ENCODE peak calls at places on chromosomes 11 and 22, in six cellular contexts. C is B cell, O is RWPE1, N is PC-3, X is brain microvascular endothelial cell, K is neural progenitor cell. J is an unnamed sample.

GRCh38 chr11:76788661-76789442 is 5.7 kb downstream of the TSKU start:
- DNase-seq in O (peak), X (no peak), K (no peak), N (peak), C (peak), J (no peak)

GRCh38 chr22:18057568-18058209 is 20.1 kb upstream of the PEX26 start:
- DNase-seq in K (no peak), X (peak), N (peak), O (peak), C (peak), J (no peak)

GRCh38 chr22:35124674-35125219 is 58.8 kb downstream of the ISX start:
- DNase-seq in O (no peak), X (no peak), N (no peak), C (no peak), K (no peak), J (no peak)

GRCh38 chr11:120785576-120785975 is 238.3 kb upstream of the TBCEL start:
- DNase-seq in N (no peak), O (no peak), K (no peak), C (no peak), X (no peak), J (no peak)

GRCh38 chr11:118003021-118003423 is 16.8 kb downstream of the IL10RA start:
- DNase-seq in K (no peak), N (no peak), C (no peak), O (no peak), X (no peak), J (peak)

GRCh38 chr11:61908730-61909622 is 8.4 kb downstream of the RAB3IL1 start:
- DNase-seq in X (no peak), K (peak), N (no peak), O (no peak), C (no peak), J (no peak)

GRCh38 chr11:6637871-6638270 is 17.7 kb downstream of the DCHS1 start:
- DNase-seq in C (no peak), O (no peak), X (no peak), K (no peak), N (no peak), J (no peak)

GRCh38 chr11:45212566-45213315 is 66.3 kb downstream of the PRDM11 start:
- DNase-seq in K (peak), O (no peak), C (no peak), X (no peak), N (no peak), J (no peak)

DNA sequence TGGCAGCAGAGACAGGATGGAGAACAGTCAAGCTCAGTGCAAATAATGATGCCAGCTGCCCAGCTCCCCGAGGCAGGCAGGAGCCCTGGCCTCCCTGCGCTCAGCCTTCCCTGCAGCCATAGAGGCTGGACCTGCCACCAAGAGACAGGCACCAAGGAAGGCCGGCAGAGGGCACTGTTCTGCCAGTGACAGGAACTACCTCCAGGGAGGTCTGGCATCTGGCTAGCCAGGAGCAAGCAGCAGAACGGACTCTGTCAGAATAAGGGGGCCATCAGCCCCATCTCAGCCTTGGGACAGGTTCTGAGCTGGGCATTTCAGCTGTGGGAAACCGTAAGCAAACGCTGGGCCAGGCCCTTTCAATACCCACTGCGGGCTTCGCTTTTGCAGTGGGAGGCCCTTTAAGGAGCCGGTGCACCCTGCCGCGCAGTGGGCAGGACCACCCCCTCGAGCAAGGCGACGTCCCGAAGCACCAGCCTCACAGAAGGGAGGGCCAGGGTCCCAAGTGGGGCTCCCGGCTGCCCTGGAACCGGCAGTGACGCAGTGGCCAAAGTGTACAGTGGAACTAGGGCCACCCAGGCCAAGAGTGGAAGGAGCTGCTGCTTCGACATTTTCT is 18.2 kb downstream of the IFT27 start:
- DNase-seq in C (peak), O (no peak), K (peak), X (peak), N (peak), J (peak)
- TF ChIP-seq CTCF in C (peak), O (peak), K (peak), X (peak), N (peak), J (peak)

DNA sequence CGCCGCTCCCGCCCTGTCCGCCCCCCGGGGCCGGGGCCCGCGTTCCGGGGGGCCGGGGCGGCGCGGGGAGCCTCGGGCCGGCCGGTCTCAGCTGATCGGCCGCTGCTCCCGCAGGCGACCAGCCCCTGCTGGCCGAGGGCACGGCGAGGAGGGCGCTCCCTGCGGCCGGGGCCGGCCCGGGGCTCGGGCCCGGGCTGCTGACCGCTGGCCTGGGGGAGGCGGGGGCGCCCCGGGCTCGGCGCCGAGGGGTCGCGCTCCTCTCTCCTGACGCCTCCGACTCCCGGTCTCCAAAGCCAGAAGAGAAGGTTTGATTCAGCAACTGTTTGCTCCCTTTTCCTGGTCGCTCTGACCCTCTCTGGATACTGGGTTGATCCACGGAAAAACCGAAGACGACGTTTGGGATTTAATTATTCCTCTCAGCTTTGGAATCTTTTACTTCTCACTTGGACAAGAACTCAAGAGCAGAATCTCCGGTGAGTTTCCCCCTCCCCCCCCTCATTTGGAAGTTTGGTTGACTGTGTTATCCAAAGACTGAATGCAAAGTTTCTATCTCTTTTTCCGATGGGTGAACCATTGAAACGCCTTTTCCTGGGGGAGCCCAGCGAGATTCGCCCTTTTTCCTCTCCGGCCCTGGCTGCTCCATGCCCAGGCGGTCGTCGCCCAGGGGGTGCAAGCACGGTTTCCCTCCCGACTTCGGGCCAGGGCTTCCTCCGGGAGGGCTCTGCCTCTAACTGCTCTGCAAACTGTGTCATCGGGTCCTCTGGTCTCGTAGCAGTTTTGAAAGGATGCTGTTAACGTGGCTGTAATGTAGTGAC is 721 bp downstream of the KDM2A start:
- DNase-seq in X (no peak), N (peak), O (peak), K (peak), C (no peak), J (peak)
- TF ChIP-seq CTCF in X (peak), N (no peak), O (no peak), K (peak), C (no peak), J (no peak)

GRCh38 chr11:65551572-65552398 is 6.4 kb downstream of the LTBP3 start:
- DNase-seq in X (no peak), K (peak), C (peak), O (no peak), N (peak), J (peak)
- TF ChIP-seq CTCF in X (peak), K (peak), C (peak), O (peak), N (peak), J (peak)

DNA sequence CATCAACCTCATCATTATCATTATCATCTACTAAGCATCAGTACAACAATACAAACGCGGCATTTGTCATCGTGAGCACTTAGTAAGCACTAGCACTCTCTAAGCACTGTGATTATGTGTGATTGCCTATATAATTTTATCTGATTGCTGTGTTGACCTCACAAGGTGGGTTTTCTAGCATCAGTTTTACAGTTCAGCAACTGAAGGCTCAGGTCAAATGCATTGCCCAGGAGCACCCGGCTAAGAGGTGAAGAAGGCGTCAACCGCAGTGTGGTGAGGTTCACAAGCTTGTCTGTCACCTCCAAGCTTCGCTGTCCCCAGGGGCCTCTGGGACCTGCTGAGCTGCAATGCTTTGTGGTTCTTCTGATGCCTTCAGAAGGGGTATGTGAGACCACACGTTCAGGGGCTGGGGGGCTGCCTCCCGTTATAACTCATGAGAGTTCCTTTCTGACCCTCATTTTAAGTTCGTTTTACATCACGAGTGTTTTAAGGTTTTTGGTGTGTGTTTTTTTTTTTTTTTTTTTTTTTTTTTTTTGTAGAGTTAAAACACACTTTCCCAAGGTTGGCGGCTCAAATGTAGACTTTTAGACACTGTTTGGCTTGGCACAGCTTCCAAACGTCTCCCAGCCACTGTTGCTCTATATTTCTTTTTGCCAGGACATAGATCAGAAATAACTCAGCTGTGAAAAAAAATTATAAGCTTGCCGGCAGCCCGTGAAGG is 33.8 kb upstream of the SCUBE1 start:
- DNase-seq in N (no peak), C (no peak), X (peak), K (no peak), O (no peak), J (peak)
- TF ChIP-seq CTCF in N (no peak), C (no peak), X (no peak), K (no peak), O (no peak), J (no peak)

GRCh38 chr11:102452461-102453285 is at the start of gene TMEM123:
- DNase-seq in O (peak), K (peak), N (peak), X (peak), C (peak), J (peak)
- TF ChIP-seq CTCF in O (no peak), K (peak), N (no peak), X (no peak), C (no peak), J (peak)

GRCh38 chr11:108586600-108586999 is 7.0 kb downstream of the EXPH5 start:
- DNase-seq in C (no peak), O (no peak), N (peak), K (no peak), X (no peak), J (no peak)

GRCh38 chr11:108589136-108589535 is 4.4 kb downstream of the EXPH5 start:
- DNase-seq in N (no peak), K (no peak), X (no peak), O (no peak), C (no peak), J (no peak)

GRCh38 chr11:108587109-108587508 is 6.5 kb downstream of the EXPH5 start:
- DNase-seq in K (no peak), N (no peak), C (no peak), O (no peak), X (no peak), J (no peak)

GRCh38 chr11:108584973-108585372 is 8.6 kb downstream of the EXPH5 start:
- DNase-seq in K (no peak), C (no peak), O (no peak), N (peak), X (no peak), J (no peak)

GRCh38 chr11:108588287-108588686 is 5.3 kb downstream of the EXPH5 start:
- DNase-seq in N (peak), O (no peak), C (no peak), K (no peak), X (no peak), J (no peak)
- TF ChIP-seq CTCF in N (peak), O (no peak), C (no peak), K (no peak), X (no peak), J (no peak)

DNA sequence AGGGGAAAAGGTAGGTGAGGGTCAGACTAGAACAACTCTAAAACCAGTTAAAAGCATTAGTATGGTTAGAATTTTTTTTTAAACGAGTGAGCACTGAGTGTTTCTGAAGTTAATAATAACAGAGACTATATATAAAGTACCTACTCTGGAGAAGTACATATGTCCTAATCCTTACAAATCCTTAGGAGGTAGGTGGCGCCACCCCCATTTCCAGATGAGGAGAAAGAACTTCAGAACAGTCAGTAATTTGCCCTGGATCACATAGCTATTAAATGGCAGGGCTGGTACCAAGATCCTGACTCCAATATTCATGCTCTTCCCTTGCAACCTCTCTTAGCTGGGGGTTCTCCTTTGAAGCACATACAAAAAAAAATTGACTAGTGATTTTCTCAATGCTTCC is 80.5 kb downstream of the CLPB start:
- DNase-seq in K (no peak), C (no peak), X (no peak), N (peak), O (no peak), J (no peak)
- TF ChIP-seq CTCF in K (peak), C (no peak), X (peak), N (peak), O (no peak), J (no peak)

GRCh38 chr22:42930810-42931420 is 73.8 kb upstream of the ARFGAP3 start:
- DNase-seq in O (peak), K (no peak), X (peak), C (no peak), N (peak), J (peak)
- TF ChIP-seq CTCF in O (no peak), K (no peak), X (peak), C (no peak), N (peak), J (no peak)